ENCODE peak calls at places on chromosomes 5 and 9, in six cellular contexts. R is neuronal stem cell, O is H1, X is mesenchymal stem cell, S is H9, J is IMR-90. H is an unnamed sample.
A peak's percentile ranks its signal among the peaks of the same experiment; 100 is the strongest.

GRCh38 chr9:98117984-98118639 is 910 bp downstream of the TRIM14 start:
- DNase-seq in S (no peak), R (no peak), O (no peak), X (peak; percentile 40), J (peak; percentile 28), H (no peak)

GRCh38 chr9:137027369-137028012 is 546 bp downstream of the ABCA2 start:
- DNase-seq in S (no peak), O (no peak), J (peak; percentile 6), R (no peak), X (peak; percentile 45), H (no peak)

GRCh38 chr9:109014267-109015025 is 1.1 kb upstream of the CTNNAL1 start:
- DNase-seq in X (peak; percentile 84), O (no peak), S (no peak), J (peak; percentile 78), R (no peak), H (peak; percentile 65)

GRCh38 chr5:32785639-32786216 is 74.6 kb downstream of the NPR3 start:
- DNase-seq in O (no peak), R (no peak), X (peak; percentile 21), S (no peak), J (no peak), H (peak; percentile 1)

GRCh38 chr5:51606921-51607320 is 223.7 kb downstream of the ISL1 start:
- DNase-seq in J (no peak), R (no peak), O (no peak), X (no peak), S (no peak), H (no peak)

GRCh38 chr9:110520120-110520701 is 59.3 kb downstream of the SVEP1 start:
- DNase-seq in O (no peak), J (peak; percentile 57), S (no peak), R (no peak), X (no peak), H (no peak)

GRCh38 chr9:88443480-88444113 is 55.4 kb downstream of the SPIN1 start:
- DNase-seq in R (no peak), S (no peak), X (no peak), J (no peak), O (no peak), H (no peak)

GRCh38 chr5:59354274-59354673 is 539.3 kb downstream of the PDE4D start:
- DNase-seq in J (peak; percentile 25), R (no peak), S (no peak), O (no peak), X (no peak), H (no peak)

GRCh38 chr9:7960615-7961014 is 161.0 kb upstream of the DMAC1 start:
- DNase-seq in O (no peak), J (no peak), S (no peak), X (no peak), R (no peak), H (no peak)

GRCh38 chr5:112995764-112996618 is 19.4 kb downstream of the DCP2 start:
- DNase-seq in X (peak; percentile 79), S (peak; percentile 43), O (no peak), J (peak; percentile 76), R (peak; percentile 66), H (peak; percentile 45)

GRCh38 chr5:86795659-86796058 is 177.9 kb downstream of the COX7C start:
- DNase-seq in O (no peak), S (no peak), J (no peak), R (no peak), X (no peak), H (no peak)

GRCh38 chr5:152542741-152543140 is 137.7 kb upstream of the NMUR2 start:
- DNase-seq in X (peak; percentile 22), O (no peak), R (peak; percentile 31), J (no peak), S (peak; percentile 68), H (peak; percentile 44)

GRCh38 chr9:71895955-71896354 is 15.0 kb downstream of the ABHD17B start:
- DNase-seq in R (no peak), S (no peak), J (no peak), X (no peak), O (no peak), H (no peak)

GRCh38 chr5:15249152-15249551 is 250.8 kb upstream of the FBXL7 start:
- DNase-seq in O (no peak), J (peak; percentile 84), X (peak; percentile 6), R (no peak), S (no peak), H (peak; percentile 75)

GRCh38 chr9:127783111-127783621 is 2.7 kb upstream of the CDK9 start:
- DNase-seq in R (no peak), S (no peak), X (no peak), J (no peak), O (no peak), H (no peak)

GRCh38 chr5:115100556-115100955 is 69.2 kb downstream of the TRIM36 start:
- DNase-seq in R (no peak), O (no peak), X (no peak), J (no peak), S (no peak), H (no peak)

DNA sequence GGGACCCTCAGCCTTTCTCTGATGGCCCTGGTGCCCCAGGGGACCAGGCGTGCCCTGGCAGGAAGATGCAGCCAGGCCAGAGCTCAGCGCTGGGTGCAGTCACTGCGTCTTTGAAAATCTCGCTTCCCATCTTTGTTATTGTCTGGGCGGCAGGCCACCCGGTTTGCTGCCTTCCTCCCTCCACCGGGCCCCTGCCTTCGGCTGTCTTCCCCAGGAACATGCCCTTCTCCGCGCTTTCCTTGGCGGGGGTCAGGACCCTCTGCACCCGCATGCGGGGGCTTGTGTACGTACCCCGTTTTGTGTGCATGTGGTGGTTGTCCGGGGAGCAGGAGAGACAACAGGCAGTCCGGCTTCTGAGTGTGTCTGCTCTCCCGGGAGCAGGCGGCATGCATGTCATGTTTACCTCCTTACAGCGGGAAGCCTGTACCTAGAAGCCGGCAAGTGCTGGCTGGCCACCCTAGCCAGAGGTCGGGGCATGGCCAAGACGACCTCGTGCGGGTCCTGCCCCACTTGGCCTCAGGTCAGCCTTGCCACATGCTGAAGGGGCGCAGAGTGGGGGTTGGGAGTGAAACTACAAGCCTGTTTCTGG is 49.5 kb downstream of the DAB2IP start:
- DNase-seq in X (no peak), S (no peak), R (no peak), J (no peak), O (no peak), H (no peak)
- H3K9ac ChIP-seq in X (peak overlapping the region; percentile 80), S (no peak overlapping the region), R (no peak overlapping the region), J (no peak overlapping the region), O (no peak overlapping the region), H (no peak overlapping the region)

GRCh38 chr9:70069734-70070133 is 26.1 kb downstream of the MAMDC2 start:
- DNase-seq in X (no peak), S (no peak), R (no peak), O (no peak), J (no peak), H (no peak)
- H3K14ac ChIP-seq in X (no peak overlapping the region), S (no peak overlapping the region), R (no peak overlapping the region), O (no peak overlapping the region), J (no peak overlapping the region), H (no peak overlapping the region)

GRCh38 chr9:92324451-92324850 is 699 bp downstream of the NOL8 start:
- DNase-seq in J (no peak), O (no peak), S (no peak), R (no peak), X (no peak), H (no peak)

GRCh38 chr9:92324889-92325268 is 271 bp downstream of the NOL8 start:
- DNase-seq in S (no peak), J (no peak), R (no peak), O (no peak), X (no peak), H (no peak)

GRCh38 chr9:92325269-92325990 is at the start of the genes CENPP and NOL8:
- DNase-seq in R (peak; percentile 91), S (peak; percentile 85), O (peak; percentile 31), X (peak; percentile 95), J (peak; percentile 86), H (peak; percentile 88)

GRCh38 chr9:92327283-92327850 is 1.6 kb downstream of the CENPP start:
- DNase-seq in J (no peak), R (no peak), X (no peak), O (no peak), S (no peak), H (peak; percentile 3)

DNA sequence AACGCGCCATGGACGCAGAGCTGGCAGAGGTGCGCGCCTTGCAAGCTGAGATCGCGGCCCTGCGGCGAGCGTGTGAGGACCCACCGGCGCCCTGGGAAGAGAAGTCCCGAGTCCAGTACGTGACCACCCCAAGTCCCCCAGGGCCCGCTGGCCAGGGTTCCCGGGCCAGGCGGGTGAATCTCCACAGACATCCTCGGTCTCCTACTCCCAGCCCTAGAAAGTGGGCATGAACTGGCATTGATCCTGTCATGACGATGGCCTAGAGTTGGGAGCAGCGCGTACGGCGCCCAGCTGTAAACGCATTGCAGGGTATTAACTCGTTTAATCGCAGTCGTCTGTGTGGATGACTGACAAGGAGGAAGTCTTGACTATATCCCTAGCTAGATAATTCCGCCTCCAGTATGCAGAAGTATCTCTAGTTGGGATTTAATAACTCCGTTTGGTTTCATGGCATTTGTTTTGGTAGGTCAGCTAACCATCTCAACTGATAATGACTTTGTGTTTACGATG is 293 bp downstream of the CENPP start:
- DNase-seq in X (no peak), J (peak; percentile 2), R (peak; percentile 12), O (no peak), S (no peak), H (no peak)
- H3K9ac ChIP-seq in X (peak overlapping the region; percentile 99), J (peak overlapping the region; percentile 98), R (peak overlapping the region; percentile 94), O (peak overlapping the region; percentile 99), S (peak overlapping the region; percentile 98), H (peak overlapping the region; percentile 95)

GRCh38 chr5:172045315-172045632 is 38.8 kb upstream of the FBXW11 start:
- DNase-seq in R (no peak), S (no peak), X (no peak), J (no peak), O (no peak), H (no peak)
- H3K14ac ChIP-seq in R (no peak overlapping the region), S (no peak overlapping the region), X (no peak overlapping the region), J (no peak overlapping the region), O (no peak overlapping the region), H (no peak overlapping the region)

GRCh38 chr5:936149-937144 is 43.8 kb downstream of the TRIP13 start:
- DNase-seq in O (no peak), R (no peak), J (no peak), S (no peak), X (no peak), H (no peak)
- H3K9ac ChIP-seq in O (no peak overlapping the region), R (no peak overlapping the region), J (no peak overlapping the region), S (no peak overlapping the region), X (no peak overlapping the region), H (no peak overlapping the region)

GRCh38 chr5:56856779-56857178 is 41.4 kb downstream of the MAP3K1 start:
- DNase-seq in S (no peak), O (no peak), X (no peak), R (no peak), J (no peak), H (no peak)

GRCh38 chr5:56853710-56854109 is 38.4 kb downstream of the MAP3K1 start:
- DNase-seq in J (no peak), R (no peak), X (no peak), O (no peak), S (no peak), H (no peak)

GRCh38 chr5:56851258-56851941 is 36.1 kb downstream of the MAP3K1 start:
- DNase-seq in O (no peak), S (no peak), X (peak; percentile 81), J (peak; percentile 47), R (no peak), H (no peak)

GRCh38 chr5:56852228-56853000 is 37.1 kb downstream of the MAP3K1 start:
- DNase-seq in R (no peak), S (no peak), X (peak; percentile 83), J (peak; percentile 65), O (no peak), H (no peak)

DNA sequence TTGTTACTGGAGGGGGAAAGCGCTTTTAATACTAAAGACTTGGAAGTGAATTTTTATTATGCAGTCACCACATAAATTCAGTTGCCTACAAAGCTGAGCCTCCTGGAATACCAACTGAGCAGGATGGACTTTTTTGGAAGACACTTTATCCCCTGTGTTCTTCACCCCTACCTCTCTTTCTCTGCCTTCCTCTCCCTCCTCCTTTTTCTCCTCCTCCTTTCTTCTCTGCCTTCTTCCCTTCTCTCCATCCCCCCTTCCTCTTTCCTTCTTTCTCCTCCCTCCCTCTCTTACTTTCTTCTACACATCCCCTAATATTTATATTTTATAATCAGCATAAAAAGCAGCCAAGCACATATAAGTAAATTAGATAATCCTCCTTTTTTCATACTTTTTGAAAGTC is 39.6 kb downstream of the MAP3K1 start:
- DNase-seq in X (no peak), O (no peak), S (no peak), R (no peak), J (no peak), H (no peak)
- H3K14ac ChIP-seq in X (no peak overlapping the region), O (no peak overlapping the region), S (no peak overlapping the region), R (no peak overlapping the region), J (peak overlapping the region; percentile 37), H (no peak overlapping the region)